ENCODE peak calls at places on chromosomes 7 and 10, in four cellular contexts. One of them, this sample, is unnamed.

GRCh38 chr10:112374724-112375541 is 1.0 kb downstream of the ACSL5 start:
- DNase-seq in transverse colon: peak; percentile 35
- DNase-seq in Peyer's patch: no peak
- DNase-seq in HL-60: no peak
- DNase-seq in this sample: no peak

GRCh38 chr7:44631458-44632115 is 25.2 kb downstream of the OGDH start:
- DNase-seq in transverse colon: no peak
- DNase-seq in Peyer's patch: no peak
- DNase-seq in HL-60: no peak
- DNase-seq in this sample: no peak

GRCh38 chr10:93915603-93916002 is 21.8 kb downstream of the SLC35G1 start:
- DNase-seq in Peyer's patch: no peak
- DNase-seq in HL-60: no peak
- DNase-seq in transverse colon: no peak
- DNase-seq in this sample: no peak

GRCh38 chr7:108014200-108014599 is 11.2 kb upstream of the LAMB1 start:
- DNase-seq in HL-60: no peak
- DNase-seq in Peyer's patch: no peak
- DNase-seq in transverse colon: no peak
- DNase-seq in this sample: no peak

GRCh38 chr7:20348408-20348807 is 17.7 kb downstream of the ITGB8 start:
- DNase-seq in HL-60: no peak
- DNase-seq in transverse colon: no peak
- DNase-seq in Peyer's patch: no peak
- DNase-seq in this sample: no peak

GRCh38 chr7:73701357-73701995 is 18.0 kb downstream of the STX1A start:
- DNase-seq in transverse colon: peak; percentile 62
- DNase-seq in HL-60: no peak
- DNase-seq in Peyer's patch: peak; percentile 86
- DNase-seq in this sample: no peak

GRCh38 chr10:119522747-119523426 is 19.6 kb downstream of the RGS10 start:
- DNase-seq in HL-60: no peak
- DNase-seq in transverse colon: no peak
- DNase-seq in Peyer's patch: no peak
- DNase-seq in this sample: no peak

GRCh38 chr10:25465582-25466372 is 291.0 kb downstream of the GPR158 start:
- DNase-seq in HL-60: no peak
- DNase-seq in Peyer's patch: no peak
- DNase-seq in transverse colon: no peak
- DNase-seq in this sample: no peak

GRCh38 chr7:6071406-6071805 is 40.2 kb downstream of the ANKRD61 start:
- DNase-seq in HL-60: no peak
- DNase-seq in Peyer's patch: peak; percentile 49
- DNase-seq in transverse colon: no peak
- DNase-seq in this sample: no peak

GRCh38 chr10:47025540-47026300 is 114.5 kb downstream of the PTPN20 start:
- DNase-seq in transverse colon: no peak
- DNase-seq in Peyer's patch: no peak
- DNase-seq in HL-60: no peak
- DNase-seq in this sample: peak; percentile 53

GRCh38 chr10:48468130-48468790 is 136.6 kb downstream of the ARHGAP22 start:
- DNase-seq in HL-60: no peak
- DNase-seq in Peyer's patch: no peak
- DNase-seq in transverse colon: no peak
- DNase-seq in this sample: no peak

GRCh38 chr10:119370046-119370770 is 162.8 kb downstream of the GRK5 start:
- DNase-seq in transverse colon: no peak
- DNase-seq in Peyer's patch: no peak
- DNase-seq in HL-60: no peak
- DNase-seq in this sample: peak; percentile 52

GRCh38 chr10:122459586-122460273 is 1.6 kb upstream of the HTRA1 start:
- DNase-seq in HL-60: no peak
- DNase-seq in transverse colon: no peak
- DNase-seq in Peyer's patch: no peak
- DNase-seq in this sample: no peak

GRCh38 chr7:1861799-1862458 is 191.9 kb downstream of the ELFN1 start:
- DNase-seq in Peyer's patch: no peak
- DNase-seq in HL-60: no peak
- DNase-seq in transverse colon: no peak
- DNase-seq in this sample: no peak

GRCh38 chr10:53808677-53809076 is 992.4 kb downstream of the PCDH15 start:
- DNase-seq in transverse colon: no peak
- DNase-seq in Peyer's patch: no peak
- DNase-seq in HL-60: no peak
- DNase-seq in this sample: no peak

GRCh38 chr7:143217806-143218205 is 4.0 kb upstream of the TAS2R40 start:
- DNase-seq in transverse colon: no peak
- DNase-seq in HL-60: no peak
- DNase-seq in Peyer's patch: no peak
- DNase-seq in this sample: no peak

GRCh38 chr10:75240329-75240728 is 4.6 kb upstream of the COMTD1 start:
- DNase-seq in HL-60: no peak
- DNase-seq in Peyer's patch: no peak
- DNase-seq in transverse colon: no peak
- DNase-seq in this sample: no peak

GRCh38 chr10:33722067-33722466 is 387.6 kb upstream of the NRP1 start:
- DNase-seq in Peyer's patch: no peak
- DNase-seq in HL-60: no peak
- DNase-seq in transverse colon: no peak
- DNase-seq in this sample: no peak

GRCh38 chr10:60235001-60235400 is 154.7 kb downstream of the ANK3 start:
- DNase-seq in HL-60: no peak
- DNase-seq in Peyer's patch: no peak
- DNase-seq in transverse colon: no peak
- DNase-seq in this sample: no peak

GRCh38 chr7:2360791-2361190 is 6.2 kb downstream of the EIF3B start:
- DNase-seq in transverse colon: no peak
- DNase-seq in HL-60: no peak
- DNase-seq in Peyer's patch: no peak
- DNase-seq in this sample: no peak

GRCh38 chr10:13115832-13116793 is 16.1 kb downstream of the OPTN start:
- DNase-seq in Peyer's patch: peak; percentile 59
- DNase-seq in HL-60: no peak
- DNase-seq in transverse colon: peak; percentile 56
- DNase-seq in this sample: no peak

GRCh38 chr7:80552304-80552703 is 40.4 kb upstream of the GNAT3 start:
- DNase-seq in HL-60: no peak
- DNase-seq in transverse colon: no peak
- DNase-seq in Peyer's patch: no peak
- DNase-seq in this sample: no peak

GRCh38 chr10:43120948-43121290 is 17.3 kb upstream of the CSGALNACT2 start:
- DNase-seq in Peyer's patch: peak; percentile 56
- DNase-seq in HL-60: peak; percentile 73
- DNase-seq in transverse colon: peak; percentile 26
- DNase-seq in this sample: peak; percentile 67

GRCh38 chr7:155296788-155297516 is 726 bp upstream of the INSIG1 start:
- DNase-seq in HL-60: no peak
- DNase-seq in Peyer's patch: peak; percentile 85
- DNase-seq in transverse colon: peak; percentile 56
- DNase-seq in this sample: peak; percentile 84

GRCh38 chr7:22184549-22185199 is 172.3 kb downstream of the RAPGEF5 start:
- DNase-seq in Peyer's patch: no peak
- DNase-seq in HL-60: no peak
- DNase-seq in transverse colon: no peak
- DNase-seq in this sample: no peak

GRCh38 chr7:152336754-152337368 is 98.9 kb downstream of the KMT2C start:
- DNase-seq in Peyer's patch: peak; percentile 53
- DNase-seq in HL-60: no peak
- DNase-seq in transverse colon: peak; percentile 10
- DNase-seq in this sample: no peak

GRCh38 chr7:41956712-41957111 is 253.8 kb upstream of the INHBA start:
- DNase-seq in HL-60: no peak
- DNase-seq in transverse colon: no peak
- DNase-seq in Peyer's patch: no peak
- DNase-seq in this sample: no peak

GRCh38 chr7:88338521-88338920 is 31.8 kb upstream of the STEAP4 start:
- DNase-seq in Peyer's patch: no peak
- DNase-seq in transverse colon: no peak
- DNase-seq in HL-60: no peak
- DNase-seq in this sample: no peak

GRCh38 chr10:70679498-70679897 is 7.2 kb downstream of the ADAMTS14 start:
- DNase-seq in transverse colon: no peak
- DNase-seq in HL-60: no peak
- DNase-seq in Peyer's patch: no peak
- DNase-seq in this sample: no peak

GRCh38 chr10:14560794-14561765 is 213.6 kb downstream of the FAM107B start:
- DNase-seq in transverse colon: no peak
- DNase-seq in HL-60: no peak
- DNase-seq in Peyer's patch: no peak
- DNase-seq in this sample: no peak

GRCh38 chr7:117982071-117983055 is 109.1 kb upstream of the CTTNBP2 start:
- DNase-seq in transverse colon: peak; percentile 15
- DNase-seq in HL-60: no peak
- DNase-seq in Peyer's patch: no peak
- DNase-seq in this sample: no peak

GRCh38 chr7:51295435-51296269 is 21.0 kb downstream of the COBL start:
- DNase-seq in HL-60: no peak
- DNase-seq in transverse colon: peak; percentile 68
- DNase-seq in Peyer's patch: peak; percentile 79
- DNase-seq in this sample: no peak

GRCh38 chr7:65978891-65979582 is 3.0 kb downstream of the GUSB start:
- DNase-seq in transverse colon: no peak
- DNase-seq in HL-60: no peak
- DNase-seq in Peyer's patch: peak; percentile 41
- DNase-seq in this sample: peak; percentile 64

GRCh38 chr7:128215739-128216138 is 25.3 kb upstream of the LEP start:
- DNase-seq in HL-60: no peak
- DNase-seq in Peyer's patch: no peak
- DNase-seq in transverse colon: no peak
- DNase-seq in this sample: no peak

GRCh38 chr7:136709876-136710275 is 158.6 kb upstream of the CHRM2 start:
- DNase-seq in HL-60: no peak
- DNase-seq in transverse colon: no peak
- DNase-seq in Peyer's patch: no peak
- DNase-seq in this sample: no peak

GRCh38 chr10:67834375-67834774 is 3.6 kb downstream of the DNAJC12 start:
- DNase-seq in HL-60: no peak
- DNase-seq in transverse colon: no peak
- DNase-seq in Peyer's patch: no peak
- DNase-seq in this sample: no peak

GRCh38 chr10:127854769-127855583 is 37.8 kb downstream of the CLRN3 start:
- DNase-seq in transverse colon: peak; percentile 26
- DNase-seq in HL-60: no peak
- DNase-seq in Peyer's patch: peak; percentile 64
- DNase-seq in this sample: no peak

GRCh38 chr7:15174470-15174869 is 271.9 kb upstream of the DGKB start:
- DNase-seq in Peyer's patch: no peak
- DNase-seq in HL-60: no peak
- DNase-seq in transverse colon: no peak
- DNase-seq in this sample: no peak

GRCh38 chr10:12194752-12195271 is 879 bp downstream of the NUDT5 start:
- DNase-seq in HL-60: no peak
- DNase-seq in transverse colon: peak; percentile 49
- DNase-seq in Peyer's patch: peak; percentile 63
- DNase-seq in this sample: peak; percentile 87

GRCh38 chr10:86815035-86815617 is 58.7 kb downstream of the BMPR1A start:
- DNase-seq in transverse colon: no peak
- DNase-seq in HL-60: no peak
- DNase-seq in Peyer's patch: no peak
- DNase-seq in this sample: no peak
- H3K27ac ChIP-seq in transverse colon: peak overlapping the region; percentile 54
- H3K27ac ChIP-seq in HL-60: no peak overlapping the region
- H3K27ac ChIP-seq in Peyer's patch: no peak overlapping the region
- H3K27ac ChIP-seq in this sample: no peak overlapping the region

GRCh38 chr10:129969528-129970264 is 5.6 kb upstream of the EBF3 start:
- DNase-seq in HL-60: no peak
- DNase-seq in Peyer's patch: no peak
- DNase-seq in transverse colon: no peak
- DNase-seq in this sample: no peak

GRCh38 chr10:129968020-129968861 is 4.2 kb upstream of the EBF3 start:
- DNase-seq in HL-60: no peak
- DNase-seq in transverse colon: no peak
- DNase-seq in Peyer's patch: no peak
- DNase-seq in this sample: no peak

GRCh38 chr10:129967579-129968019 is 3.5 kb upstream of the EBF3 start:
- DNase-seq in transverse colon: no peak
- DNase-seq in HL-60: no peak
- DNase-seq in Peyer's patch: no peak
- DNase-seq in this sample: no peak

GRCh38 chr10:129970404-129971364 is 6.6 kb upstream of the EBF3 start:
- DNase-seq in Peyer's patch: no peak
- DNase-seq in transverse colon: no peak
- DNase-seq in HL-60: no peak
- DNase-seq in this sample: no peak

GRCh38 chr10:129968937-129969527 is 5.0 kb upstream of the EBF3 start:
- DNase-seq in transverse colon: no peak
- DNase-seq in HL-60: no peak
- DNase-seq in Peyer's patch: no peak
- DNase-seq in this sample: no peak
- TF ChIP-seq CTCF in transverse colon: peak; percentile 44
- TF ChIP-seq CTCF in HL-60: peak; percentile 40
- TF ChIP-seq CTCF in Peyer's patch: no peak
- TF ChIP-seq CTCF in this sample: peak; percentile 42

GRCh38 chr7:19145429-19146201 is 394 bp upstream of the FERD3L start:
- DNase-seq in Peyer's patch: no peak
- DNase-seq in HL-60: no peak
- DNase-seq in transverse colon: no peak
- DNase-seq in this sample: no peak
- H3K4me3 ChIP-seq in Peyer's patch: no peak overlapping the region
- H3K4me3 ChIP-seq in HL-60: no peak overlapping the region
- H3K4me3 ChIP-seq in transverse colon: no peak overlapping the region
- H3K4me3 ChIP-seq in this sample: no peak overlapping the region

GRCh38 chr10:61451357-61451756 is 1.8 kb downstream of the TMEM26 start:
- DNase-seq in transverse colon: no peak
- DNase-seq in HL-60: no peak
- DNase-seq in Peyer's patch: no peak
- DNase-seq in this sample: no peak

GRCh38 chr10:61454541-61454940 is 1.4 kb upstream of the TMEM26 start:
- DNase-seq in Peyer's patch: no peak
- DNase-seq in transverse colon: no peak
- DNase-seq in HL-60: no peak
- DNase-seq in this sample: no peak

GRCh38 chr10:61456095-61456789 is 3.1 kb upstream of the TMEM26 start:
- DNase-seq in transverse colon: no peak
- DNase-seq in Peyer's patch: no peak
- DNase-seq in HL-60: no peak
- DNase-seq in this sample: no peak

GRCh38 chr10:61452229-61452651 is 941 bp downstream of the TMEM26 start:
- DNase-seq in HL-60: no peak
- DNase-seq in transverse colon: no peak
- DNase-seq in Peyer's patch: no peak
- DNase-seq in this sample: no peak

GRCh38 chr10:61452655-61453641 is at the start of gene TMEM26:
- DNase-seq in transverse colon: peak; percentile 51
- DNase-seq in Peyer's patch: peak; percentile 64
- DNase-seq in HL-60: no peak
- DNase-seq in this sample: no peak
- H3K27ac ChIP-seq in transverse colon: peak within 1 kb of the TSS; percentile 4
- H3K27ac ChIP-seq in Peyer's patch: peak within 1 kb of the TSS; percentile 55
- H3K27ac ChIP-seq in HL-60: no peak within 1 kb of the TSS
- H3K27ac ChIP-seq in this sample: no peak within 1 kb of the TSS

GRCh38 chr10:95289003-95289920 is 1.5 kb downstream of the PDLIM1 start:
- DNase-seq in HL-60: no peak
- DNase-seq in Peyer's patch: peak; percentile 74
- DNase-seq in transverse colon: peak; percentile 70
- DNase-seq in this sample: no peak
- TF ChIP-seq CTCF in HL-60: no peak
- TF ChIP-seq CTCF in Peyer's patch: no peak
- TF ChIP-seq CTCF in transverse colon: peak; percentile 19
- TF ChIP-seq CTCF in this sample: peak; percentile 30

GRCh38 chr7:101813414-101814019 is 3.9 kb upstream of the CUX1 start:
- DNase-seq in Peyer's patch: no peak
- DNase-seq in HL-60: no peak
- DNase-seq in transverse colon: no peak
- DNase-seq in this sample: no peak
- H3K4me3 ChIP-seq in Peyer's patch: peak overlapping the region; percentile 74
- H3K4me3 ChIP-seq in HL-60: peak overlapping the region; percentile 73
- H3K4me3 ChIP-seq in transverse colon: peak overlapping the region; percentile 69
- H3K4me3 ChIP-seq in this sample: peak overlapping the region; percentile 82

This sample was measured in upper lobe of right lung.